ENCODE peak calls at places on chromosomes 11 and 22, in four cellular contexts. H is HepG2, K is HCT116, L is K562. X is an unnamed sample.

GRCh38 chr11:84290647-84291046 is 1004.5 kb upstream of the CCDC90B start:
- DNase-seq in K (no peak), H (no peak), L (no peak), X (no peak)

GRCh38 chr22:37121887-37122591 is 12.5 kb upstream of the TMPRSS6 start:
- DNase-seq in L (no peak), H (peak), K (no peak), X (no peak)

GRCh38 chr11:75548571-75549272 is 13.3 kb upstream of the SERPINH1 start:
- DNase-seq in L (no peak), K (no peak), H (no peak), X (no peak)

GRCh38 chr11:129657866-129658557 is 157.6 kb upstream of the TMEM45B start:
- DNase-seq in L (no peak), K (no peak), H (no peak), X (no peak)

GRCh38 chr11:75184051-75184450 is 33.1 kb downstream of the SLCO2B1 start:
- DNase-seq in K (no peak), H (no peak), L (no peak), X (no peak)

GRCh38 chr11:69894126-69895047 is 75.2 kb upstream of the FGF3 start:
- DNase-seq in L (no peak), K (no peak), H (no peak), X (no peak)

GRCh38 chr11:111422494-111423249 is 43.6 kb upstream of the POU2AF1 start:
- DNase-seq in H (peak), K (peak), L (peak), X (peak)

GRCh38 chr11:66494458-66494857 is 14.2 kb downstream of the DPP3 start:
- DNase-seq in K (no peak), H (no peak), L (no peak), X (no peak)

GRCh38 chr11:67167715-67168114 is 48.7 kb downstream of the KDM2A start:
- DNase-seq in K (no peak), H (no peak), L (no peak), X (no peak)

GRCh38 chr22:47038206-47038835 is 275.9 kb downstream of the TBC1D22A start:
- DNase-seq in L (no peak), K (no peak), H (no peak), X (no peak)

GRCh38 chr11:70758206-70758605 is 359.9 kb downstream of the CTTN start:
- DNase-seq in L (no peak), H (no peak), K (no peak), X (no peak)

GRCh38 chr11:101553891-101554292 is 29.9 kb downstream of the TRPC6 start:
- DNase-seq in H (no peak), L (no peak), K (no peak), X (no peak)

DNA sequence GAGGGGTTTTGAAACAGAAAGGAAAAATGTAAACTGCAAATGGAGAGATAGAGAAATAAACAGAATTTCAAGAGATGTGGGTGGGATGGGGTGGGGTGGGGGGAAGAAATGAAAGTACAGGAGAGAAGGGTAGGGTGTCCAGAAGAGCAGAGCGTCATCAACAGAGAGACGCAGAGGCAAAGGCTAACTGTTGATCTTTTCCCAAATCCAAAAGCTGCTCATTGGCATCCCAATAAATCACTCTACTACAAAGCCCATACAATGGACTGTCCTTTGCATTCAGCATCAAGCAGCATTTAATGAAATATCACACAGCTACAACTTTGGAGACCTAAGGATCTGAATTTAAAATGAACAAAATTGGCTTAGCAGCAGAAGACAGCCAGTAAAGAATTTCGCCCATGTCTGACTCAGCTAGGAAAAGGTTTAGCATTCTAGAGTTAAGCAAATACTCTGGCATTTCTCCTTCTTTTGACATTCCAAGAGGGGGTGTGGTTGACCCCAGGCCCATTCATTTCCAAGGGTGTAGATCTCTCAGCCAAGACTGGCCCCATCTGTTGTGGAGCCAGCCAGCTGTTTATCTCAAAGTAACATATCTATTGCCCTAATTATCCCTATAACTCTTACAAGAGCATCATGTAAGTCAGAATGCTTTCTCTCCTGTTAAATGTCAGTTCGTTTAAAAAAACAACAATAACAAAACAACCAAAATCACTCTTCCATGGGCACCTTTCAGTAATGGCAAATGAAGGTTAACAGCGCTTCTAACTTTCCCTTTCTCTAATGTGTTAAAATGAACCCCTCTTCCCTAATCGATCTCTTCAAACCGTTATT is 1.4 kb downstream of the RAB30 start:
- DNase-seq in H (no peak), K (no peak), L (no peak), X (no peak)
- TF ChIP-seq FOSL1 in H (no peak), K (no peak), L (no peak), X (no peak)

DNA sequence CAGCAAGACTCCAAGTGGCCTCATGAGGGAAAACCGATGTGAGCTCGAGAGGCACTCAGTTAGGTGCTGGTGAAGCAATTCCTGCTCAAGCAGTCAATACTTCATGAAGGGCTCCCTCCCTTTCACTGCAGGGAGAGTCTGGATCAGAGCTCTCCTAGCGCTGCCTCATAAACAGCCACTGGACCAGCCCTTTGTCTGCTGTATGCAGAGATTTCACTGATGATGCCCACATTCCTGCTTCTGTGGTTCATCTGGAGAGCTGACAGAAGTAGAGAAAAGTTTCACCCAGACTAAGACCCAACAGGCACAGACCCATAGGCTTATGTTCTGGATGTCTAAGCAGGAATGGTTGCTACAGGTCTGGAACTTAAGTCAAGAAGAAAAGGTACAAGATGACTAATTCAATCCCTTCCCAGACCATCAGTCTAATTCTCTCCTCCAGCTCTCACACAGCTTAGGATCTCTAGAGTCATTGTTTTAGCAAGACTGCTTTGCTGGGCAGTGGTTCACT is 4.0 kb downstream of the UCP2 start:
- DNase-seq in H (no peak), L (no peak), K (no peak), X (no peak)
- TF ChIP-seq FOSL1 in H (no peak), L (no peak), K (no peak), X (no peak)

GRCh38 chr11:16605971-16606783 is 132.3 kb upstream of the C11orf58 start:
- DNase-seq in H (peak), K (peak), L (peak), X (peak)

GRCh38 chr11:16604784-16605439 is 133.5 kb upstream of the C11orf58 start:
- DNase-seq in K (no peak), H (no peak), L (peak), X (peak)

GRCh38 chr11:16605440-16605970 is 132.9 kb upstream of the C11orf58 start:
- DNase-seq in H (no peak), L (peak), K (no peak), X (no peak)

GRCh38 chr11:16607675-16608644 is 130.5 kb upstream of the C11orf58 start:
- DNase-seq in K (no peak), H (no peak), L (peak), X (no peak)

GRCh38 chr11:16606784-16607674 is 131.4 kb upstream of the C11orf58 start:
- DNase-seq in L (peak), K (no peak), H (no peak), X (peak)
- TF ChIP-seq FOSL1 in L (no peak), K (no peak), H (no peak), X (no peak)

GRCh38 chr11:65189191-65189590 is 7.5 kb downstream of the CAPN1 start:
- DNase-seq in H (no peak), K (no peak), L (no peak), X (no peak)
- TF ChIP-seq FOSL1 in H (no peak), K (no peak), L (no peak), X (no peak)

DNA sequence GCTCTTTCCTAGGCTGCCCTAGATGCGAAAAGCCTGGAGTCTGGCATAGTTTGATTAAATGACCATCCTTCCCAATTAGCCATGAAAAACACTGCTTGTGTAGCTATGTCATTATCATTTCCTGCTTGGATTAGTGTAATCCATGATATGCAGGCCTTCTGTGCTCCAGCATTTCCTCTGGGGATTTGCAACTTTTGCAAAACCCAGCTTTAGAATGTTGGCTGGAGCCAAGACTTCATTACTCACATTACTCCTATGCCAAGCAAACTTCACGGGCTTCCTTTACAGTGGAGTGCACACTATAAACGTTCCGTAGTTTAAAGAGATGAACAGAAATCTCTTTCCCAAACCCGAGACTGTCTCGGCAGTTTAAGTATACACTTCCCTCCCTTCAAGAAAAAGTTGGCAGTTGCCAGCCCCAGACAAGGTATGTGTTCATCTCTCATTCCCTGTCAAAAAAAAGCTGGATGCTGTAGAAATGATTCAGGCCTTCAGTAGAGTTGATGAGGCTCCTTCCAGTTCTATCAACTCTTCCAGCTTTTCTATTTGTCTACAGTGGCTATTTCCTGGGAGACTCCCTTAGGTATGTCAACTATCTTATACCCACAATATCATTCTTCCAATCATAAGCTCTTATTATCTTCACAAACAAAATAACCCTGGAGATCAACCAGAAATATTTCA is 180.0 kb downstream of the MAML2 start:
- DNase-seq in H (no peak), L (no peak), K (no peak), X (no peak)
- TF ChIP-seq FOSL1 in H (no peak), L (no peak), K (no peak), X (no peak)

GRCh38 chr11:61892085-61892370 is 683 bp upstream of the FADS3 start:
- DNase-seq in H (no peak), L (no peak), K (no peak), X (no peak)
- TF ChIP-seq FOSL1 in H (no peak), L (no peak), K (no peak), X (no peak)

GRCh38 chr11:119339581-119340334 is 925 bp downstream of the C1QTNF5 start:
- DNase-seq in K (no peak), H (peak), L (peak), X (peak)
- TF ChIP-seq FOSL1 in K (no peak), H (no peak), L (no peak), X (no peak)